ENCODE peak calls at places on chromosomes 12 and 14, in six cellular contexts. Z is HepG2, M is GM12878, W is SK-N-SH, H is K562, Y is H1. C is an unnamed sample.

GRCh38 chr12:86551146-86551571 is 295.0 kb upstream of the MGAT4C start:
- DNase-seq in Z (no peak), M (no peak), W (no peak), H (no peak), Y (no peak), C (no peak)

GRCh38 chr12:122834229-122834920 is 882 bp upstream of the HIP1R start:
- DNase-seq in Z (peak), M (no peak), W (peak), H (peak), Y (peak), C (peak)

GRCh38 chr12:67426067-67426466 is 156.9 kb downstream of the CAND1 start:
- DNase-seq in Z (no peak), M (no peak), W (no peak), H (no peak), Y (no peak), C (no peak)

GRCh38 chr12:111123390-111123789 is 203.0 kb upstream of the MYL2 start:
- DNase-seq in Z (no peak), M (no peak), W (no peak), H (no peak), Y (no peak), C (no peak)

GRCh38 chr12:130053641-130054040 is 108.6 kb upstream of the FZD10 start:
- DNase-seq in Z (no peak), M (no peak), W (no peak), H (no peak), Y (no peak), C (no peak)

GRCh38 chr14:44847910-44848309 is 113.8 kb downstream of the KLHL28 start:
- DNase-seq in Z (no peak), M (no peak), W (no peak), H (no peak), Y (no peak), C (no peak)

GRCh38 chr14:54175298-54175942 is 218.8 kb upstream of the BMP4 start:
- DNase-seq in Z (peak), M (peak), W (peak), H (peak), Y (peak), C (peak)

GRCh38 chr14:100283984-100284881 is 22.0 kb downstream of the SLC25A29 start:
- DNase-seq in Z (no peak), M (no peak), W (peak), H (no peak), Y (no peak), C (no peak)

GRCh38 chr12:72234871-72235270 is 37.3 kb upstream of the TRHDE start:
- DNase-seq in Z (no peak), M (no peak), W (no peak), H (no peak), Y (no peak), C (no peak)

GRCh38 chr12:25195056-25195971 is at the start of the genes DNAI7 and ETFRF1:
- DNase-seq in Z (peak), M (peak), W (peak), H (peak), Y (peak), C (peak)

GRCh38 chr12:25194211-25194610 is 749 bp downstream of the DNAI7 start:
- DNase-seq in Z (no peak), M (no peak), W (no peak), H (no peak), Y (no peak), C (no peak)

GRCh38 chr12:25200703-25201102 is 5.7 kb downstream of the ETFRF1 start:
- DNase-seq in Z (no peak), M (no peak), W (no peak), H (no peak), Y (no peak), C (no peak)

GRCh38 chr12:25194722-25195055 is 271 bp downstream of the DNAI7 start:
- DNase-seq in Z (no peak), M (no peak), W (no peak), H (no peak), Y (no peak), C (no peak)

GRCh38 chr12:25197608-25198007 is 2.6 kb downstream of the ETFRF1 start:
- DNase-seq in Z (no peak), M (no peak), W (no peak), H (no peak), Y (no peak), C (no peak)
- TF ChIP-seq GABPA in Z (no peak), M (no peak), W (no peak), H (no peak), Y (no peak), C (no peak)

DNA sequence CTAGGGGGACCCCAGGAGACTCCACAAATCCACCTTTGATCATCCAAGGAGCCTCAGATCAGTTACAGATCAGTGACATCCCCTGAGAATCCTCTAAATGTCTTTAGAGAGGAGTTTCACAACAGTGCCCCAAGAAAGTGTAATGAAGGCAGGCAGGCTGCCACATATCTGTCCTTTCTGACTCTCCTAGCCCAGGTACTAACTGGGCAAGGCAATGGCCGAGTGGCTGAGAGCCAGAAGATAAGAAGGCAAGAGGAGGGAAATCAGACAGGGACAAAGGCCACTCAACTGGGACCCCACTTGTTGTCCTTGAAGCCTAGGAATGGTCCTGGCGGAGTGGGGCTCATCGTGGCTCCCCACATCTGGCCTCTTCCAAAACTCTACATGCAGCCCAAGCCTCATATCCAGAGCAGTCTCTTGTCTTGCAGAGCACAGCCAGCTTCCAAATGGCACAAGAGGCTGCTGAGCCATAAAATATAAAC is 11.6 kb downstream of the ACTN1 start:
- DNase-seq in Z (no peak), M (no peak), W (no peak), H (no peak), Y (no peak), C (no peak)
- H3K4me3 ChIP-seq in Z (no peak), M (no peak), W (no peak), H (no peak), Y (no peak), C (no peak)

DNA sequence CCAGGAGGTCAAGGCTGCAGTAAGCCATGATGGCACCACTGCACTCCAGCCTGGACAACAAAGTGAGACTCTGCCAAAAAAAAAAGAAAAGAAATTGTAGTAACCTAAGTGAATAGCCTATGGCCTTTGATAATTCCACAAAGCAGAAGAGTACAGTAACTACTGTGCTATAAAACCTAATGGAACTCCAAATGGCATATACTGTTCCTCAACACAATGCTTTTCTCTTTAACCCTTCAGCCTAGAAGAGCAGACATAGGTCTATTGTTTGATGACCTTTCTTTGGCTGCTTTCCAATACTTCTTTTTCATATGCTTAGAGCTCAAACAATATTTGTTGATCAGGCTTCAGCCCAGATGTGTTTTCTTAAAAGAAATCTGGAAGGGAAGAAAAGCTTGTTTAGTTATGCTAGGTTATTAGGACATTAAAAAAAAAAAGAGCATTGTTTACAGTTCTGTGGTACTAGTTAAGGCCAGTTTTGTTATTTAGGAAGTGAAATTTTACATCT is 116.4 kb downstream of the NTN4 start:
- DNase-seq in Z (no peak), M (no peak), W (no peak), H (no peak), Y (no peak), C (no peak)
- TF ChIP-seq POLR2AphosphoS5 in Z (no peak), M (no peak), W (no peak), H (no peak), Y (no peak), C (no peak)

DNA sequence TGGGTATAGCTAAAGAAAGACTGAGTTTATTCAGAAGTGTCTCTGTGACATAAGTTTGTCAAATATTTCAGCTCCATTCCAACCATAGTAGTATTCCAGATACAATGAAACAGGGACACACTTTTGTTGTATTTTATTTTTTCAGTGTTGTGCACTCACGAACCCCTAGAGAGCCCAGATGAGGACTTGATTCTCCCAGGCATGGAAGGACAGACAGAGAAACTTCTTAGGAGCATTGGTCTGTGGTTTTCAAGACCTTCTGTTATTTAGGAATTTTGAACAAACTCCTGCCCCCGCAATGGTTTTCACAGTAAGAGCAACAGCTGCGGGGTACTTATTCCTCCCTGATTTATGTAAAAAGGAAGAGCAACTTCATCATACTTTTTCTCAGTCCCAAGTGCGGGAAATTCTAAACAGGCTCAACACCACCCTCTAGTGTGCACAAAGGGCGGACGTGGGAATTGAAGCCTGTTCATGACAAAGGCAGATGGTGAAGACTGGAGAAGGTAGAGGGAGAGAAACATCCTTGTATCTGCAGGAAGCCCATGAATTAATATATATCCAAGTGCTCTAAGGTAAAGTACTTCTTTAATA is 147.6 kb downstream of the PAH start:
- DNase-seq in Z (peak), M (peak), W (peak), H (peak), Y (peak), C (peak)
- TF ChIP-seq GABPA in Z (no peak), M (no peak), W (no peak), H (no peak), Y (no peak), C (no peak)

GRCh38 chr14:39177168-39177545 is 2.1 kb downstream of the PNN start:
- DNase-seq in Z (no peak), M (no peak), W (no peak), H (no peak), Y (no peak), C (no peak)
- H3K4me3 ChIP-seq in Z (peak), M (peak), W (no peak), H (no peak), Y (no peak), C (no peak)

DNA sequence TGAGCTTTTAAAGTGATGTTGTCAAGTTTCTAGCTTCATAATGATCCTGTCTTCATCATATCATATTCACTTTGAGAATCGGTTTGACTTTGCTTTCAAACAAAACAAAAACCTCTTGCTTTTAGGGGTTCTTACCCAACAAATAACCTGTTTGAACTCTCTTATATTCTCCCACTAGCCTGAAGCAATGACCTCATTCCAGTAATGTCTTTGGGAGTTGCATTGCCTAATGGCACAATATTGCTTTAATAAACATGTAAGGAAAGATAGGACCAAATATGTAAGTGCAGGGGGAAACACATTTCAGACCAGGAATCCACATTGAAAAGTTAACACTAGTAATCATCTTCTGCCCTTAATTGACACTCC is 27.6 kb downstream of the WBP11 start:
- DNase-seq in Z (no peak), M (no peak), W (no peak), H (no peak), Y (no peak), C (no peak)
- TF ChIP-seq POLR2AphosphoS5 in Z (no peak), M (no peak), W (no peak), H (no peak), Y (no peak), C (no peak)

GRCh38 chr12:16608346-16608745 is 2.4 kb upstream of the LMO3 start:
- DNase-seq in Z (no peak), M (no peak), W (no peak), H (no peak), Y (no peak), C (no peak)
- TF ChIP-seq GABPA in Z (no peak), M (no peak), W (no peak), H (no peak), Y (no peak), C (no peak)

GRCh38 chr12:39378346-39378745 is 64.6 kb downstream of the KIF21A start:
- DNase-seq in Z (no peak), M (no peak), W (no peak), H (no peak), Y (no peak), C (no peak)
- H3K4me3 ChIP-seq in Z (no peak), M (no peak), W (no peak), H (no peak), Y (no peak), C (no peak)

C was measured in HL-60.